ENCODE peak calls at places on chromosomes 16 and 17, in five cellular contexts. O, J, U, B and Y are unnamed samples.

GRCh38 chr17:76883744-76884525 is 15.7 kb downstream of the MGAT5B start:
- DNase-seq in O (peak), J (no peak), U (no peak), B (no peak), Y (no peak)

GRCh38 chr16:84844561-84845495 is 25.0 kb downstream of the CRISPLD2 start:
- DNase-seq in O (no peak), J (no peak), U (no peak), B (no peak), Y (no peak)

GRCh38 chr17:13074026-13074425 is 56.2 kb upstream of the ELAC2 start:
- DNase-seq in O (no peak), J (no peak), U (no peak), B (peak), Y (peak)

GRCh38 chr16:72536673-72537435 is 364.9 kb upstream of the PMFBP1 start:
- DNase-seq in O (peak), J (peak), U (no peak), B (no peak), Y (no peak)

GRCh38 chr16:69270831-69271230 is 40.3 kb upstream of the VPS4A start:
- DNase-seq in O (no peak), J (no peak), U (no peak), B (no peak), Y (no peak)

GRCh38 chr16:57964157-57964700 is 6.7 kb downstream of the CNGB1 start:
- DNase-seq in O (no peak), J (no peak), U (no peak), B (no peak), Y (no peak)

GRCh38 chr16:31253642-31254045 is 6.1 kb upstream of the ITGAM start:
- DNase-seq in O (no peak), J (no peak), U (no peak), B (no peak), Y (no peak)

GRCh38 chr17:51612692-51613091 is 352.3 kb downstream of the UTP18 start:
- DNase-seq in O (no peak), J (no peak), U (no peak), B (no peak), Y (no peak)

GRCh38 chr16:10965440-10966039 is 21.2 kb downstream of the CLEC16A start:
- DNase-seq in O (no peak), J (no peak), U (no peak), B (no peak), Y (no peak)

GRCh38 chr16:66565051-66565450 is 1.2 kb upstream of the CMTM1 start:
- DNase-seq in O (peak), J (no peak), U (peak), B (no peak), Y (no peak)

GRCh38 chr16:55297910-55298175 is 26.2 kb upstream of the IRX6 start:
- DNase-seq in O (peak), J (peak), U (no peak), B (peak), Y (peak)

GRCh38 chr17:62637809-62638208 is 10.3 kb downstream of the MRC2 start:
- DNase-seq in O (no peak), J (no peak), U (no peak), B (no peak), Y (no peak)

GRCh38 chr16:11129378-11129781 is 126.6 kb downstream of the SOCS1 start:
- DNase-seq in O (no peak), J (no peak), U (no peak), B (no peak), Y (no peak)

GRCh38 chr16:67844441-67844840 is 2.3 kb upstream of the NUTF2 start:
- DNase-seq in O (peak), J (no peak), U (no peak), B (peak), Y (peak)

GRCh38 chr17:21295036-21295952 is 10.8 kb downstream of the MAP2K3 start:
- DNase-seq in O (no peak), J (no peak), U (peak), B (no peak), Y (peak)

GRCh38 chr16:77951788-77952187 is 70.6 kb upstream of the CLEC3A start:
- DNase-seq in O (no peak), J (no peak), U (no peak), B (peak), Y (peak)

GRCh38 chr17:32020943-32021617 is 13.9 kb downstream of the LRRC37B start:
- DNase-seq in O (peak), J (no peak), U (no peak), B (no peak), Y (no peak)

GRCh38 chr17:60253048-60253447 is 103.3 kb downstream of the CA4 start:
- DNase-seq in O (no peak), J (no peak), U (no peak), B (peak), Y (no peak)

GRCh38 chr17:48002920-48003685 is 32.2 kb downstream of the CDK5RAP3 start:
- DNase-seq in O (peak), J (no peak), U (no peak), B (no peak), Y (no peak)

GRCh38 chr16:56618138-56618537 is 7.4 kb upstream of the MT1E start:
- DNase-seq in O (no peak), J (no peak), U (no peak), B (no peak), Y (no peak)

GRCh38 chr17:78208486-78208885 is 5.6 kb upstream of the BIRC5 start:
- DNase-seq in O (no peak), J (no peak), U (no peak), B (no peak), Y (no peak)

GRCh38 chr17:17902877-17903276 is 66.1 kb upstream of the SREBF1 start:
- DNase-seq in O (no peak), J (no peak), U (no peak), B (no peak), Y (no peak)

GRCh38 chr16:11090947-11091785 is 146.8 kb downstream of the CLEC16A start:
- DNase-seq in O (no peak), J (no peak), U (no peak), B (no peak), Y (no peak)

GRCh38 chr16:47604306-47604705 is 143.2 kb downstream of the PHKB start:
- DNase-seq in O (no peak), J (no peak), U (no peak), B (no peak), Y (no peak)

GRCh38 chr17:42342242-42343008 is 45.8 kb downstream of the STAT3 start:
- DNase-seq in O (peak), J (peak), U (no peak), B (no peak), Y (no peak)

GRCh38 chr16:31063843-31064611 is 10.0 kb downstream of the ZNF668 start:
- DNase-seq in O (peak), J (peak), U (no peak), B (no peak), Y (no peak)

GRCh38 chr17:28567604-28568003 is 3.7 kb downstream of the PIGS start:
- DNase-seq in O (no peak), J (no peak), U (no peak), B (no peak), Y (no peak)

GRCh38 chr17:37430051-37430591 is 23.4 kb downstream of the TADA2A start:
- DNase-seq in O (peak), J (peak), U (no peak), B (no peak), Y (peak)

GRCh38 chr16:19808061-19808621 is 76.5 kb downstream of the GPRC5B start:
- DNase-seq in O (peak), J (no peak), U (no peak), B (no peak), Y (no peak)

GRCh38 chr16:10987361-10988163 is 43.2 kb downstream of the CLEC16A start:
- DNase-seq in O (peak), J (peak), U (no peak), B (no peak), Y (peak)

GRCh38 chr16:73172621-73173312 is 124.8 kb upstream of the ZFHX3 start:
- DNase-seq in O (peak), J (peak), U (peak), B (peak), Y (peak)

GRCh38 chr16:84670063-84670462 is 21.8 kb downstream of the KLHL36 start:
- DNase-seq in O (no peak), J (no peak), U (no peak), B (no peak), Y (no peak)

GRCh38 chr17:38591759-38592241 is 14.0 kb downstream of the SRCIN1 start:
- DNase-seq in O (peak), J (peak), U (no peak), B (peak), Y (peak)

GRCh38 chr16:31072540-31073072 is 1.4 kb downstream of the ZNF668 start:
- DNase-seq in O (peak), J (peak), U (peak), B (peak), Y (peak)

GRCh38 chr17:39665642-39666221 is 583 bp downstream of the TCAP start:
- DNase-seq in O (no peak), J (no peak), U (no peak), B (peak), Y (no peak)

GRCh38 chr17:74452841-74453661 is 13.4 kb upstream of the CD300A start:
- DNase-seq in O (no peak), J (no peak), U (no peak), B (no peak), Y (no peak)

GRCh38 chr16:19245326-19245925 is 40.1 kb upstream of the CLEC19A start:
- DNase-seq in O (no peak), J (no peak), U (no peak), B (no peak), Y (no peak)

GRCh38 chr16:55035037-55035436 is 104.4 kb downstream of the IRX5 start:
- DNase-seq in O (no peak), J (no peak), U (no peak), B (peak), Y (peak)

GRCh38 chr16:53530046-53530445 is 27.0 kb upstream of the AKTIP start:
- DNase-seq in O (no peak), J (no peak), U (no peak), B (no peak), Y (no peak)

GRCh38 chr17:63381101-63381729 is 64.9 kb downstream of the CYB561 start:
- DNase-seq in O (peak), J (peak), U (no peak), B (no peak), Y (no peak)

GRCh38 chr17:81067331-81067730 is 32.4 kb downstream of the BAIAP2 start:
- DNase-seq in O (peak), J (no peak), U (no peak), B (no peak), Y (no peak)

GRCh38 chr17:81066771-81067315 is 31.9 kb downstream of the BAIAP2 start:
- DNase-seq in O (no peak), J (no peak), U (no peak), B (no peak), Y (no peak)

GRCh38 chr17:81066072-81066471 is 31.1 kb downstream of the BAIAP2 start:
- DNase-seq in O (no peak), J (no peak), U (no peak), B (peak), Y (peak)

GRCh38 chr17:81064746-81065475 is 30.0 kb downstream of the BAIAP2 start:
- DNase-seq in O (peak), J (peak), U (no peak), B (no peak), Y (no peak)

DNA sequence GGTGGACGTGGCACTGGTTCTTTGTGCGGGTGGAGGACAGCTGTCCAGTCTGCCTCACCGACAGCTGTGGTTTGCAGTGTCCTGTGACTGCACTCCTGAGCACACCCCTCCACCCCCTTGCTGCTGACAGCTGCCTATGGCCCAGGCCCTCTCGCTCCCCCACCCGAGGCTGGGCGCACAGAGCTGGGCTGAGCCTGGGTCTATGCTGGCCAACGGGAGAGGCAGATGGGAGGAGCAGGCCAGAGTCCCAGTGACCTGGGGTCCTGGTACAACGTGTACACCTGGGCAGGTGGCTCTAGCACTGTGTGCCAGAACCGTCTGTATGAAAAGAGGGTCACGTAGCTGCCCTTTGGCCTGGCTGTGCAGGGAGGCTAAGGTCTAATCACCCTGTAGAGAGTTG is 30.5 kb downstream of the BAIAP2 start:
- DNase-seq in O (no peak), J (no peak), U (no peak), B (no peak), Y (no peak)
- H3K9ac ChIP-seq in O (no peak), J (peak), U (no peak), B (no peak), Y (peak)

GRCh38 chr17:82330322-82331239 is 3.0 kb downstream of the SECTM1 start:
- DNase-seq in O (peak), J (peak), U (peak), B (peak), Y (peak)
- H3K9ac ChIP-seq in O (no peak), J (no peak), U (no peak), B (no peak), Y (no peak)

GRCh38 chr17:7549401-7550055 is 670 bp downstream of the TNFSF12 start:
- DNase-seq in O (peak), J (no peak), U (no peak), B (no peak), Y (no peak)
- H3K9ac ChIP-seq in O (peak), J (peak), U (peak), B (peak), Y (no peak)

GRCh38 chr17:3695129-3695722 is 729 bp downstream of the P2RX5 start:
- DNase-seq in O (no peak), J (no peak), U (no peak), B (peak), Y (no peak)
- H3K9ac ChIP-seq in O (no peak), J (no peak), U (no peak), B (peak), Y (no peak)